ENCODE peak calls at places on chromosomes 11 and 22, in ten cellular contexts. L is nephron progenitor cell, F is left ventricle myocardium inferior, J is neural crest cell, U is astrocyte, Y is testis, H is fibroblast of villous mesenchyme, S is mucosa of descending colon, B is IMR-90, W is sigmoid colon. P is an unnamed sample.

GRCh38 chr11:7524831-7525230 is 11.0 kb downstream of the PPFIBP2 start:
- DNase-seq in L (no peak), F (no peak), J (no peak), U (no peak), Y (no peak), H (no peak), S (no peak), B (no peak), W (no peak), P (no peak)

GRCh38 chr22:48492371-48493320 is 1335.0 kb downstream of the BRD1 start:
- DNase-seq in L (peak), F (peak), J (peak), U (peak), Y (peak), H (peak), S (peak), B (peak), W (peak), P (peak)

GRCh38 chr11:120744016-120744994 is 232.8 kb downstream of the GRIK4 start:
- DNase-seq in L (no peak), F (no peak), J (no peak), U (no peak), Y (no peak), H (no peak), S (no peak), B (no peak), W (no peak), P (no peak)

GRCh38 chr22:36977401-36977861 is 41.8 kb downstream of the TST start:
- DNase-seq in L (peak), F (peak), J (peak), U (peak), Y (peak), H (peak), S (peak), B (peak), W (peak), P (peak)

GRCh38 chr11:112292785-112293407 is 32.2 kb upstream of the PLET1 start:
- DNase-seq in L (no peak), F (no peak), J (no peak), U (peak), Y (no peak), H (peak), S (no peak), B (peak), W (peak), P (no peak)

GRCh38 chr11:69642549-69642912 is 1.6 kb downstream of the CCND1 start:
- DNase-seq in L (peak), F (peak), J (no peak), U (no peak), Y (no peak), H (no peak), S (peak), B (no peak), W (peak), P (peak)

GRCh38 chr11:21975242-21975641 is 217.6 kb upstream of the ANO5 start:
- DNase-seq in L (no peak), F (no peak), J (no peak), U (no peak), Y (no peak), H (no peak), S (no peak), B (no peak), W (no peak), P (no peak)

GRCh38 chr11:2815762-2816496 is 69.6 kb downstream of the CDKN1C start:
- DNase-seq in L (no peak), F (peak), J (no peak), U (no peak), Y (no peak), H (no peak), S (no peak), B (no peak), W (no peak), P (no peak)

GRCh38 chr11:67455054-67455453 is at the start of gene CABP4:
- DNase-seq in L (no peak), F (no peak), J (no peak), U (no peak), Y (no peak), H (no peak), S (no peak), B (no peak), W (no peak), P (no peak)

GRCh38 chr11:69387409-69387885 is 93.5 kb downstream of the MYEOV start:
- DNase-seq in L (no peak), F (no peak), J (no peak), U (no peak), Y (no peak), H (no peak), S (no peak), B (no peak), W (no peak), P (no peak)

GRCh38 chr11:75867778-75868374 is 52.9 kb downstream of the UVRAG start:
- DNase-seq in L (peak), F (no peak), J (peak), U (peak), Y (peak), H (peak), S (peak), B (peak), W (no peak), P (no peak)

GRCh38 chr11:105282658-105283057 is 143.1 kb upstream of the CARD18 start:
- DNase-seq in L (no peak), F (no peak), J (no peak), U (no peak), Y (no peak), H (peak), S (no peak), B (no peak), W (no peak), P (no peak)

GRCh38 chr11:6864436-6864835 is 1.6 kb downstream of the OR10A2 start:
- DNase-seq in L (no peak), F (no peak), J (no peak), U (no peak), Y (no peak), H (peak), S (no peak), B (peak), W (no peak), P (no peak)

GRCh38 chr11:87038235-87038960 is 664 bp downstream of the TMEM135 start:
- DNase-seq in L (no peak), F (no peak), J (no peak), U (no peak), Y (no peak), H (no peak), S (no peak), B (no peak), W (no peak), P (no peak)

GRCh38 chr11:114296190-114296978 is at the start of gene NNMT:
- DNase-seq in L (no peak), F (peak), J (no peak), U (peak), Y (peak), H (peak), S (peak), B (peak), W (peak), P (no peak)

DNA sequence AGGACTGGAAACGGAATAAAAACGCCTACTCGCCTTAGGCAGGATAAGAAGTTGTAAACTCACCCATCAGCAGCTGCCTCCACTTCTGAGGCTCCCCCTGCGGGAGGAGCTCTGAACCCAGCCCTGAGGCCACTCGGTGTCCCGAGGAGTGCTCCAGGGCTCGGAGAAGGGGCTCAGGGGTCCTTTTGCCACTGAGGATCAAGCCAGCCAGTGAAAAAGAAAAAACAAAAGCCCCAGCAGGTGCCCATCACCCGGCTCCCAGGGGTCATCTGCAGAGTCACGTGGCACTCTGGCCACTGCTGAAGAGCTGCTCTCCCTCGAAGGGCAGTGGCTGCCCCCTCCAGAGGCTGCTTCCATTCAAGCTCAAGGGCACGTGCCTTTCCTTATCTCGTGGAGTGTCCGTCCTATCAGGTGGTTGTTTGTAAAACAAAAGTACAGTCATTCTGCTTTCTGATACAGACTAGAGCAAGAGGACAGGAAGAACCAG is 29.0 kb downstream of the NUP50 start:
- DNase-seq in L (no peak), F (no peak), J (no peak), U (no peak), Y (peak), H (peak), S (no peak), B (no peak), W (no peak), P (no peak)
- TF ChIP-seq CTCF in L (no peak), F (no peak), J (peak), U (no peak), Y (no peak), H (peak), S (no peak), B (peak), W (no peak), P (no peak)

DNA sequence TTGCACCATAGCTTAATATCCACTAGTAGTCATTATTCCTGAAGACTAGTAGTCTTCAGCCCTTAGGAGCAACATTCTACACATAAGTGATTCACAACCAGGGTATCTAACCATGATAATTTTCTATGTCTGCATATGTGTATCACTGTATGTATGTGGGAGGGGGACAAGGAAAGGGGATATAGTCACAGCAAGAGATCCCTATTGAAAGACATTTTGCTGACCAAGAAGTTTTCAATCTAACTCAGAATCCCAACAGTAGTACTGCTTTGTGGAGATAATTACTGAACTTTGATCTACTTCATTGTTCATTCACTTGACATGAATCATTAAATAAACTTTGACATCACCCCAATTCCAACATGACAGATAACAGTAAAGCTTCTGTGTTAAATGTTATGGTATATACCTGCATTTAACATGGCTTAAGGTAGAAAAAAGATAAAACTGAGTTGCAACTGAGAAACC is 10.3 kb downstream of the PIK3C2A start:
- DNase-seq in L (no peak), F (no peak), J (no peak), U (peak), Y (no peak), H (no peak), S (no peak), B (peak), W (no peak), P (no peak)
- TF ChIP-seq CTCF in L (no peak), F (no peak), J (no peak), U (no peak), Y (no peak), H (no peak), S (no peak), B (no peak), W (no peak), P (no peak)

GRCh38 chr22:39405346-39406085 is 5.9 kb downstream of the TAB1 start:
- DNase-seq in L (peak), F (no peak), J (no peak), U (peak), Y (peak), H (peak), S (no peak), B (peak), W (no peak), P (no peak)
- TF ChIP-seq CTCF in L (no peak), F (no peak), J (no peak), U (peak), Y (no peak), H (peak), S (no peak), B (peak), W (no peak), P (no peak)

DNA sequence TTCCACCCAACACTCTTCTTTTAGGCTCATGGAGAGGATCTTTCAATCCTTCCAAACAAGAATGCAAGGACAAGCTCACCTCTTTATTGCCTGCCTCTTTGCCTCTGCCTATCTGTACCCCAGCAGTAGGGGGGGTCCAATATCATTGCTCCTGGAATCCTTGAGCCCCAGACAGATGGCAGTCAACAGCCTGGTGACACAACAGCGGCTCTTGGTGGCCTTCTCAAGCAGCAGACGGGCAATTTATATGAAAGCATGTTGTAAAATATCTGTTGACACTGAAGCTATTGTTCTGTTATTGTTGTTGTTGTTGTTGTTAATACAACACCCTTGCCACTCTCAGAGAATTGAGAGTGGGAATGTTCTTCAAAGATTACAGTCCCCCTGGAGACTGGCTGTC is 480.0 kb upstream of the CADM1 start:
- DNase-seq in L (no peak), F (no peak), J (no peak), U (no peak), Y (no peak), H (no peak), S (no peak), B (no peak), W (no peak), P (no peak)
- TF ChIP-seq CTCF in L (no peak), F (no peak), J (no peak), U (no peak), Y (no peak), H (no peak), S (no peak), B (no peak), W (no peak), P (no peak)